ENCODE peak calls at places on chromosomes 7 and 10, in eight cellular contexts. One of them, this sample, is unnamed.

GRCh38 chr7:142689439-142690168 is 59.7 kb upstream of the PRSS1 start:
- DNase-seq in astrocyte of the spinal cord: no peak
- DNase-seq in B cell: no peak
- DNase-seq in breast epithelium: no peak
- DNase-seq in neural crest cell: no peak
- DNase-seq in NCI-H526: peak; percentile 28
- DNase-seq in BE2C: no peak
- DNase-seq in right atrium auricular region: no peak
- DNase-seq in this sample: peak; percentile 16

GRCh38 chr7:16978358-16979244 is 96.8 kb upstream of the AGR3 start:
- DNase-seq in NCI-H526: no peak
- DNase-seq in BE2C: no peak
- DNase-seq in B cell: no peak
- DNase-seq in breast epithelium: no peak
- DNase-seq in neural crest cell: no peak
- DNase-seq in astrocyte of the spinal cord: peak; percentile 79
- DNase-seq in right atrium auricular region: no peak
- DNase-seq in this sample: no peak

GRCh38 chr10:88064608-88065383 is 201.4 kb downstream of the PTEN start:
- DNase-seq in astrocyte of the spinal cord: no peak
- DNase-seq in neural crest cell: no peak
- DNase-seq in breast epithelium: peak; percentile 41
- DNase-seq in right atrium auricular region: peak; percentile 72
- DNase-seq in NCI-H526: no peak
- DNase-seq in BE2C: peak; percentile 82
- DNase-seq in B cell: no peak
- DNase-seq in this sample: peak; percentile 67

GRCh38 chr7:143259765-143260164 is 3.5 kb upstream of the GSTK1 start:
- DNase-seq in neural crest cell: no peak
- DNase-seq in B cell: no peak
- DNase-seq in right atrium auricular region: no peak
- DNase-seq in BE2C: no peak
- DNase-seq in NCI-H526: no peak
- DNase-seq in astrocyte of the spinal cord: no peak
- DNase-seq in breast epithelium: no peak
- DNase-seq in this sample: no peak

GRCh38 chr7:123366991-123367390 is 167.2 kb upstream of the SLC13A1 start:
- DNase-seq in neural crest cell: no peak
- DNase-seq in NCI-H526: no peak
- DNase-seq in right atrium auricular region: no peak
- DNase-seq in breast epithelium: no peak
- DNase-seq in astrocyte of the spinal cord: no peak
- DNase-seq in B cell: no peak
- DNase-seq in BE2C: peak; percentile 10
- DNase-seq in this sample: no peak

GRCh38 chr7:151452680-151453325 is 12.9 kb upstream of the CRYGN start:
- DNase-seq in astrocyte of the spinal cord: no peak
- DNase-seq in neural crest cell: no peak
- DNase-seq in B cell: no peak
- DNase-seq in BE2C: no peak
- DNase-seq in breast epithelium: no peak
- DNase-seq in NCI-H526: peak; percentile 16
- DNase-seq in right atrium auricular region: no peak
- DNase-seq in this sample: no peak

GRCh38 chr7:76338298-76339084 is 20.3 kb downstream of the YWHAG start:
- DNase-seq in right atrium auricular region: no peak
- DNase-seq in neural crest cell: no peak
- DNase-seq in astrocyte of the spinal cord: no peak
- DNase-seq in B cell: no peak
- DNase-seq in BE2C: no peak
- DNase-seq in NCI-H526: no peak
- DNase-seq in breast epithelium: no peak
- DNase-seq in this sample: no peak

GRCh38 chr7:33760834-33761233 is 144.5 kb upstream of the BMPER start:
- DNase-seq in breast epithelium: no peak
- DNase-seq in BE2C: no peak
- DNase-seq in neural crest cell: no peak
- DNase-seq in right atrium auricular region: no peak
- DNase-seq in astrocyte of the spinal cord: no peak
- DNase-seq in NCI-H526: no peak
- DNase-seq in B cell: no peak
- DNase-seq in this sample: no peak

GRCh38 chr10:8088504-8088903 is 34.0 kb downstream of the GATA3 start:
- DNase-seq in NCI-H526: no peak
- DNase-seq in right atrium auricular region: no peak
- DNase-seq in breast epithelium: no peak
- DNase-seq in astrocyte of the spinal cord: no peak
- DNase-seq in neural crest cell: no peak
- DNase-seq in B cell: no peak
- DNase-seq in BE2C: no peak
- DNase-seq in this sample: no peak

GRCh38 chr10:27893320-27894014 is 105.4 kb downstream of the ODAD2 start:
- DNase-seq in neural crest cell: no peak
- DNase-seq in BE2C: no peak
- DNase-seq in astrocyte of the spinal cord: peak; percentile 31
- DNase-seq in B cell: no peak
- DNase-seq in breast epithelium: no peak
- DNase-seq in NCI-H526: no peak
- DNase-seq in right atrium auricular region: no peak
- DNase-seq in this sample: no peak

GRCh38 chr7:44267719-44268413 is 57.5 kb downstream of the CAMK2B start:
- DNase-seq in B cell: no peak
- DNase-seq in NCI-H526: peak; percentile 20
- DNase-seq in neural crest cell: no peak
- DNase-seq in breast epithelium: no peak
- DNase-seq in right atrium auricular region: no peak
- DNase-seq in astrocyte of the spinal cord: no peak
- DNase-seq in BE2C: no peak
- DNase-seq in this sample: no peak

GRCh38 chr10:80205478-80206276 is at the start of gene ANXA11:
- DNase-seq in NCI-H526: peak; percentile 80
- DNase-seq in B cell: peak; percentile 95
- DNase-seq in BE2C: peak; percentile 81
- DNase-seq in right atrium auricular region: peak; percentile 85
- DNase-seq in neural crest cell: peak; percentile 56
- DNase-seq in astrocyte of the spinal cord: peak; percentile 79
- DNase-seq in breast epithelium: peak; percentile 69
- DNase-seq in this sample: peak; percentile 88

GRCh38 chr7:91527460-91527859 is 263.2 kb downstream of the FZD1 start:
- DNase-seq in astrocyte of the spinal cord: no peak
- DNase-seq in B cell: no peak
- DNase-seq in BE2C: peak; percentile 10
- DNase-seq in NCI-H526: no peak
- DNase-seq in neural crest cell: no peak
- DNase-seq in right atrium auricular region: no peak
- DNase-seq in breast epithelium: no peak
- DNase-seq in this sample: no peak

GRCh38 chr10:50347394-50347802 is 96.1 kb upstream of the ASAH2 start:
- DNase-seq in right atrium auricular region: no peak
- DNase-seq in NCI-H526: no peak
- DNase-seq in breast epithelium: no peak
- DNase-seq in B cell: no peak
- DNase-seq in neural crest cell: no peak
- DNase-seq in astrocyte of the spinal cord: no peak
- DNase-seq in BE2C: no peak
- DNase-seq in this sample: no peak

GRCh38 chr10:12613144-12613543 is 263.8 kb downstream of the CAMK1D start:
- DNase-seq in BE2C: no peak
- DNase-seq in breast epithelium: no peak
- DNase-seq in right atrium auricular region: no peak
- DNase-seq in neural crest cell: no peak
- DNase-seq in NCI-H526: no peak
- DNase-seq in astrocyte of the spinal cord: no peak
- DNase-seq in B cell: no peak
- DNase-seq in this sample: no peak

GRCh38 chr7:114152314-114152938 is 233.6 kb upstream of the PPP1R3A start:
- DNase-seq in right atrium auricular region: no peak
- DNase-seq in BE2C: no peak
- DNase-seq in neural crest cell: no peak
- DNase-seq in breast epithelium: no peak
- DNase-seq in astrocyte of the spinal cord: no peak
- DNase-seq in NCI-H526: peak; percentile 73
- DNase-seq in B cell: no peak
- DNase-seq in this sample: no peak

GRCh38 chr7:128056901-128057300 is 25.7 kb upstream of the LRRC4 start:
- DNase-seq in astrocyte of the spinal cord: peak; percentile 82
- DNase-seq in B cell: no peak
- DNase-seq in breast epithelium: no peak
- DNase-seq in NCI-H526: no peak
- DNase-seq in right atrium auricular region: no peak
- DNase-seq in neural crest cell: no peak
- DNase-seq in BE2C: no peak
- DNase-seq in this sample: no peak

GRCh38 chr7:158247758-158248487 is 339.7 kb downstream of the PTPRN2 start:
- DNase-seq in right atrium auricular region: peak; percentile 32
- DNase-seq in BE2C: no peak
- DNase-seq in astrocyte of the spinal cord: no peak
- DNase-seq in B cell: peak; percentile 3
- DNase-seq in NCI-H526: no peak
- DNase-seq in breast epithelium: no peak
- DNase-seq in neural crest cell: no peak
- DNase-seq in this sample: no peak

GRCh38 chr7:45596665-45597095 is 22.5 kb downstream of the ADCY1 start:
- DNase-seq in astrocyte of the spinal cord: no peak
- DNase-seq in breast epithelium: no peak
- DNase-seq in BE2C: no peak
- DNase-seq in NCI-H526: no peak
- DNase-seq in neural crest cell: no peak
- DNase-seq in B cell: no peak
- DNase-seq in right atrium auricular region: no peak
- DNase-seq in this sample: no peak

GRCh38 chr10:3666525-3667302 is 118.3 kb downstream of the KLF6 start:
- DNase-seq in B cell: peak; percentile 27
- DNase-seq in breast epithelium: no peak
- DNase-seq in astrocyte of the spinal cord: no peak
- DNase-seq in right atrium auricular region: no peak
- DNase-seq in neural crest cell: no peak
- DNase-seq in NCI-H526: no peak
- DNase-seq in BE2C: no peak
- DNase-seq in this sample: no peak

GRCh38 chr7:120615703-120616102 is 242.2 kb downstream of the TSPAN12 start:
- DNase-seq in neural crest cell: no peak
- DNase-seq in NCI-H526: no peak
- DNase-seq in B cell: no peak
- DNase-seq in right atrium auricular region: no peak
- DNase-seq in breast epithelium: no peak
- DNase-seq in astrocyte of the spinal cord: no peak
- DNase-seq in BE2C: no peak
- DNase-seq in this sample: no peak

This sample was measured in cardiac muscle cell.